ENCODE peak calls at places on chromosomes 12 and 14, in seven cellular contexts. One of them, this sample, is unnamed.

GRCh38 chr12:50986961-50987737 is 34.8 kb downstream of the HIGD1C start:
- DNase-seq in mucosa of gallbladder: peak
- DNase-seq in NCI-H345: no peak
- DNase-seq in T47D: peak
- DNase-seq in WERI-Rb-1: peak
- DNase-seq in HEK293T: peak
- DNase-seq in fibroblast of the conjunctiva: peak
- DNase-seq in this sample: peak

GRCh38 chr12:4274396-4274959 is 916 bp downstream of the CCND2 start:
- DNase-seq in fibroblast of the conjunctiva: no peak
- DNase-seq in mucosa of gallbladder: no peak
- DNase-seq in NCI-H345: no peak
- DNase-seq in WERI-Rb-1: no peak
- DNase-seq in T47D: no peak
- DNase-seq in HEK293T: no peak
- DNase-seq in this sample: no peak

GRCh38 chr12:76247026-76247688 is 101.1 kb downstream of the BBS10 start:
- DNase-seq in mucosa of gallbladder: no peak
- DNase-seq in T47D: no peak
- DNase-seq in NCI-H345: no peak
- DNase-seq in WERI-Rb-1: no peak
- DNase-seq in fibroblast of the conjunctiva: no peak
- DNase-seq in HEK293T: no peak
- DNase-seq in this sample: no peak

GRCh38 chr12:2751686-2752085 is 43.1 kb upstream of the FKBP4 start:
- DNase-seq in mucosa of gallbladder: no peak
- DNase-seq in HEK293T: no peak
- DNase-seq in WERI-Rb-1: peak
- DNase-seq in NCI-H345: no peak
- DNase-seq in fibroblast of the conjunctiva: no peak
- DNase-seq in T47D: no peak
- DNase-seq in this sample: peak

GRCh38 chr12:22480016-22480415 is 64.3 kb downstream of the C2CD5 start:
- DNase-seq in T47D: peak
- DNase-seq in NCI-H345: no peak
- DNase-seq in WERI-Rb-1: no peak
- DNase-seq in mucosa of gallbladder: no peak
- DNase-seq in HEK293T: no peak
- DNase-seq in fibroblast of the conjunctiva: no peak
- DNase-seq in this sample: no peak

GRCh38 chr12:71186571-71187288 is 28.9 kb upstream of the TSPAN8 start:
- DNase-seq in mucosa of gallbladder: no peak
- DNase-seq in WERI-Rb-1: no peak
- DNase-seq in NCI-H345: no peak
- DNase-seq in fibroblast of the conjunctiva: no peak
- DNase-seq in HEK293T: no peak
- DNase-seq in T47D: no peak
- DNase-seq in this sample: no peak

GRCh38 chr12:40921563-40922163 is 229.4 kb downstream of the CNTN1 start:
- DNase-seq in NCI-H345: peak
- DNase-seq in mucosa of gallbladder: no peak
- DNase-seq in HEK293T: peak
- DNase-seq in WERI-Rb-1: no peak
- DNase-seq in fibroblast of the conjunctiva: peak
- DNase-seq in T47D: no peak
- DNase-seq in this sample: no peak

GRCh38 chr14:78762331-78762730 is 592.2 kb downstream of the NRXN3 start:
- DNase-seq in NCI-H345: no peak
- DNase-seq in WERI-Rb-1: no peak
- DNase-seq in fibroblast of the conjunctiva: no peak
- DNase-seq in HEK293T: no peak
- DNase-seq in T47D: no peak
- DNase-seq in mucosa of gallbladder: no peak
- DNase-seq in this sample: no peak

GRCh38 chr14:59565112-59565511 is 11.5 kb downstream of the CCDC175 start:
- DNase-seq in WERI-Rb-1: no peak
- DNase-seq in fibroblast of the conjunctiva: no peak
- DNase-seq in mucosa of gallbladder: no peak
- DNase-seq in NCI-H345: no peak
- DNase-seq in HEK293T: no peak
- DNase-seq in T47D: no peak
- DNase-seq in this sample: no peak

GRCh38 chr14:81221579-81222102 is 882 bp upstream of the GTF2A1 start:
- DNase-seq in WERI-Rb-1: peak
- DNase-seq in NCI-H345: no peak
- DNase-seq in HEK293T: no peak
- DNase-seq in mucosa of gallbladder: no peak
- DNase-seq in fibroblast of the conjunctiva: no peak
- DNase-seq in T47D: no peak
- DNase-seq in this sample: peak

GRCh38 chr14:56796259-56796658 is 14.0 kb downstream of the OTX2 start:
- DNase-seq in fibroblast of the conjunctiva: no peak
- DNase-seq in WERI-Rb-1: peak
- DNase-seq in mucosa of gallbladder: no peak
- DNase-seq in NCI-H345: peak
- DNase-seq in T47D: no peak
- DNase-seq in HEK293T: no peak
- DNase-seq in this sample: no peak

GRCh38 chr12:67512061-67512460 is 136.5 kb upstream of the DYRK2 start:
- DNase-seq in WERI-Rb-1: no peak
- DNase-seq in NCI-H345: no peak
- DNase-seq in HEK293T: no peak
- DNase-seq in mucosa of gallbladder: no peak
- DNase-seq in fibroblast of the conjunctiva: no peak
- DNase-seq in T47D: no peak
- DNase-seq in this sample: no peak

GRCh38 chr12:111168009-111168786 is 200.7 kb downstream of the PHETA1 start:
- DNase-seq in mucosa of gallbladder: no peak
- DNase-seq in HEK293T: no peak
- DNase-seq in WERI-Rb-1: no peak
- DNase-seq in T47D: no peak
- DNase-seq in NCI-H345: no peak
- DNase-seq in fibroblast of the conjunctiva: no peak
- DNase-seq in this sample: no peak

GRCh38 chr14:37246427-37246829 is 48.7 kb downstream of the MIPOL1 start:
- DNase-seq in HEK293T: peak
- DNase-seq in NCI-H345: peak
- DNase-seq in fibroblast of the conjunctiva: peak
- DNase-seq in T47D: peak
- DNase-seq in WERI-Rb-1: no peak
- DNase-seq in mucosa of gallbladder: no peak
- DNase-seq in this sample: peak

GRCh38 chr14:32453857-32454810 is 125.0 kb downstream of the AKAP6 start:
- DNase-seq in HEK293T: no peak
- DNase-seq in T47D: no peak
- DNase-seq in mucosa of gallbladder: no peak
- DNase-seq in WERI-Rb-1: no peak
- DNase-seq in NCI-H345: no peak
- DNase-seq in fibroblast of the conjunctiva: no peak
- DNase-seq in this sample: no peak

GRCh38 chr12:108823804-108824203 is 33.6 kb downstream of the SSH1 start:
- DNase-seq in fibroblast of the conjunctiva: no peak
- DNase-seq in NCI-H345: no peak
- DNase-seq in T47D: no peak
- DNase-seq in mucosa of gallbladder: no peak
- DNase-seq in HEK293T: peak
- DNase-seq in WERI-Rb-1: no peak
- DNase-seq in this sample: peak

GRCh38 chr14:37078131-37078530 is 94.3 kb downstream of the SLC25A21 start:
- DNase-seq in HEK293T: no peak
- DNase-seq in fibroblast of the conjunctiva: no peak
- DNase-seq in T47D: no peak
- DNase-seq in WERI-Rb-1: no peak
- DNase-seq in mucosa of gallbladder: no peak
- DNase-seq in NCI-H345: no peak
- DNase-seq in this sample: no peak

GRCh38 chr14:68947802-68948201 is 31.3 kb downstream of the ACTN1 start:
- DNase-seq in HEK293T: no peak
- DNase-seq in T47D: no peak
- DNase-seq in mucosa of gallbladder: peak
- DNase-seq in WERI-Rb-1: peak
- DNase-seq in NCI-H345: peak
- DNase-seq in fibroblast of the conjunctiva: peak
- DNase-seq in this sample: peak

GRCh38 chr12:42812086-42812485 is 222.5 kb upstream of the PRICKLE1 start:
- DNase-seq in fibroblast of the conjunctiva: no peak
- DNase-seq in WERI-Rb-1: no peak
- DNase-seq in HEK293T: no peak
- DNase-seq in NCI-H345: no peak
- DNase-seq in T47D: no peak
- DNase-seq in mucosa of gallbladder: no peak
- DNase-seq in this sample: no peak

GRCh38 chr12:109752117-109753053 is 38.8 kb downstream of the FAM222A start:
- DNase-seq in T47D: no peak
- DNase-seq in fibroblast of the conjunctiva: no peak
- DNase-seq in NCI-H345: no peak
- DNase-seq in mucosa of gallbladder: no peak
- DNase-seq in HEK293T: no peak
- DNase-seq in WERI-Rb-1: peak
- DNase-seq in this sample: no peak

This sample was measured in NCI-H524.